ENCODE peak calls at places on chromosomes 3 and 15, in ten cellular contexts. C, A, S, Q, Y, M, F, D, T and I are unnamed samples.

GRCh38 chr3:108117245-108117644 is 26.4 kb upstream of the CD47 start:
- DNase-seq in M (no peak), C (no peak), T (no peak), A (no peak), Q (no peak), Y (no peak), S (no peak), D (no peak), F (no peak), I (no peak)

GRCh38 chr3:69948246-69948862 is 51.2 kb upstream of the SAMMSON start:
- DNase-seq in F (no peak), Q (no peak), S (no peak), M (no peak), A (no peak), C (peak; percentile 85), T (no peak), Y (no peak), D (no peak), I (no peak)

GRCh38 chr3:178810173-178810572 is 261.4 kb downstream of the ZMAT3 start:
- DNase-seq in F (no peak), D (no peak), T (no peak), Q (no peak), Y (no peak), M (no peak), C (no peak), S (peak; percentile 22), A (no peak), I (no peak)

GRCh38 chr3:14401692-14402303 is 608 bp upstream of the SLC6A6 start:
- DNase-seq in S (no peak), C (no peak), A (no peak), M (no peak), Y (no peak), D (no peak), Q (no peak), F (no peak), T (peak; percentile 58), I (no peak)

GRCh38 chr3:99990179-99990578 is 124.1 kb downstream of the FILIP1L start:
- DNase-seq in Y (no peak), Q (no peak), A (no peak), T (no peak), S (no peak), M (no peak), F (no peak), C (no peak), D (no peak), I (no peak)

GRCh38 chr3:123792473-123793201 is 91.5 kb downstream of the MYLK start:
- DNase-seq in T (no peak), C (no peak), Q (no peak), A (no peak), M (no peak), D (no peak), S (no peak), F (no peak), Y (no peak), I (no peak)

GRCh38 chr3:131555456-131555855 is 52.7 kb upstream of the MRPL3 start:
- DNase-seq in S (no peak), Q (no peak), T (no peak), C (no peak), D (no peak), F (no peak), A (no peak), M (no peak), Y (no peak), I (no peak)

GRCh38 chr3:96480881-96481280 is 333.5 kb upstream of the EPHA6 start:
- DNase-seq in F (no peak), A (no peak), D (no peak), S (no peak), T (no peak), Q (no peak), M (no peak), Y (no peak), C (no peak), I (no peak)

GRCh38 chr3:9778102-9778501 is 8.4 kb upstream of the CAMK1 start:
- DNase-seq in S (no peak), M (no peak), A (no peak), T (no peak), Y (no peak), C (peak; percentile 63), Q (no peak), F (peak; percentile 71), D (peak; percentile 33), I (no peak)

GRCh38 chr3:64019271-64019670 is 4.0 kb downstream of the PSMD6 start:
- DNase-seq in C (peak; percentile 22), M (no peak), D (no peak), Y (no peak), A (no peak), T (no peak), Q (no peak), F (no peak), S (no peak), I (no peak)

GRCh38 chr3:186901135-186901734 is 29.1 kb upstream of the ST6GAL1 start:
- DNase-seq in Y (no peak), C (peak; percentile 39), M (no peak), T (no peak), Q (no peak), S (no peak), D (no peak), A (no peak), F (no peak), I (no peak)

GRCh38 chr15:66698318-66698961 is 3.6 kb upstream of the SMAD6 start:
- DNase-seq in M (peak; percentile 74), D (no peak), C (peak; percentile 89), S (peak; percentile 8), A (peak; percentile 82), Y (no peak), F (peak; percentile 25), Q (no peak), T (peak; percentile 18), I (no peak)

GRCh38 chr3:156172536-156172935 is 52.2 kb downstream of the KCNAB1 start:
- DNase-seq in A (no peak), M (no peak), Q (no peak), Y (no peak), C (no peak), F (no peak), T (no peak), D (no peak), S (no peak), I (no peak)

GRCh38 chr15:91413142-91413541 is 313.1 kb downstream of the SV2B start:
- DNase-seq in Q (no peak), F (no peak), C (no peak), Y (no peak), A (no peak), D (no peak), S (no peak), M (no peak), T (no peak), I (no peak)